ENCODE peak calls at places on chromosomes 16 and 17, in five cellular contexts. One of them, this sample, is unnamed.

GRCh38 chr17:74859439-74860228 is at the start of gene GRIN2C:
- DNase-seq in ELR: no peak
- DNase-seq in germinal center: peak; percentile 64
- DNase-seq in cardiac muscle cell: no peak
- DNase-seq in SK-MEL-5: no peak
- DNase-seq in this sample: no peak

GRCh38 chr16:88881675-88882357 is 15.4 kb upstream of the PABPN1L start:
- DNase-seq in germinal center: no peak
- DNase-seq in ELR: no peak
- DNase-seq in cardiac muscle cell: no peak
- DNase-seq in SK-MEL-5: no peak
- DNase-seq in this sample: no peak

GRCh38 chr17:12395733-12396354 is 269.8 kb upstream of the MYOCD start:
- DNase-seq in germinal center: peak; percentile 39
- DNase-seq in SK-MEL-5: peak; percentile 50
- DNase-seq in ELR: peak; percentile 48
- DNase-seq in cardiac muscle cell: peak; percentile 2
- DNase-seq in this sample: no peak

GRCh38 chr17:19487009-19487600 is 46.5 kb upstream of the SLC47A1 start:
- DNase-seq in cardiac muscle cell: peak; percentile 60
- DNase-seq in germinal center: no peak
- DNase-seq in ELR: no peak
- DNase-seq in SK-MEL-5: no peak
- DNase-seq in this sample: no peak

GRCh38 chr16:54655171-54655590 is 275.5 kb upstream of the IRX5 start:
- DNase-seq in germinal center: no peak
- DNase-seq in ELR: no peak
- DNase-seq in cardiac muscle cell: peak; percentile 75
- DNase-seq in SK-MEL-5: no peak
- DNase-seq in this sample: no peak

GRCh38 chr17:81500026-81500425 is 12.6 kb downstream of the ACTG1 start:
- DNase-seq in germinal center: no peak
- DNase-seq in SK-MEL-5: no peak
- DNase-seq in cardiac muscle cell: peak; percentile 60
- DNase-seq in ELR: no peak
- DNase-seq in this sample: no peak

GRCh38 chr17:17941015-17941414 is 31.2 kb downstream of the TOM1L2 start:
- DNase-seq in SK-MEL-5: no peak
- DNase-seq in ELR: no peak
- DNase-seq in cardiac muscle cell: no peak
- DNase-seq in germinal center: no peak
- DNase-seq in this sample: no peak

GRCh38 chr16:54050281-54051210 is 236.0 kb downstream of the IRX3 start:
- DNase-seq in germinal center: no peak
- DNase-seq in SK-MEL-5: no peak
- DNase-seq in ELR: no peak
- DNase-seq in cardiac muscle cell: no peak
- DNase-seq in this sample: peak; percentile 28

GRCh38 chr16:987846-988245 is 6.3 kb downstream of the SOX8 start:
- DNase-seq in ELR: no peak
- DNase-seq in SK-MEL-5: no peak
- DNase-seq in germinal center: no peak
- DNase-seq in cardiac muscle cell: no peak
- DNase-seq in this sample: no peak

GRCh38 chr16:711548-712320 is 3.2 kb upstream of the METRN start:
- DNase-seq in SK-MEL-5: peak; percentile 71
- DNase-seq in germinal center: peak; percentile 87
- DNase-seq in ELR: peak; percentile 77
- DNase-seq in cardiac muscle cell: peak; percentile 77
- DNase-seq in this sample: no peak

GRCh38 chr17:81456091-81456490 is 56.5 kb downstream of the ACTG1 start:
- DNase-seq in SK-MEL-5: no peak
- DNase-seq in germinal center: no peak
- DNase-seq in ELR: no peak
- DNase-seq in cardiac muscle cell: no peak
- DNase-seq in this sample: no peak

GRCh38 chr16:86519649-86520316 is 9.5 kb downstream of the FOXF1 start:
- DNase-seq in germinal center: peak; percentile 72
- DNase-seq in ELR: peak; percentile 75
- DNase-seq in SK-MEL-5: peak; percentile 53
- DNase-seq in cardiac muscle cell: peak; percentile 59
- DNase-seq in this sample: no peak

GRCh38 chr17:79082311-79083190 is 7.9 kb downstream of the ENGASE start:
- DNase-seq in ELR: peak; percentile 49
- DNase-seq in SK-MEL-5: peak; percentile 79
- DNase-seq in germinal center: peak; percentile 71
- DNase-seq in cardiac muscle cell: peak; percentile 49
- DNase-seq in this sample: no peak

GRCh38 chr16:57316390-57317017 is 32.0 kb upstream of the PLLP start:
- DNase-seq in germinal center: no peak
- DNase-seq in SK-MEL-5: no peak
- DNase-seq in cardiac muscle cell: peak; percentile 95
- DNase-seq in ELR: peak; percentile 84
- DNase-seq in this sample: peak; percentile 59

GRCh38 chr17:28584434-28584833 is 7.7 kb upstream of the ALDOC start:
- DNase-seq in SK-MEL-5: no peak
- DNase-seq in ELR: no peak
- DNase-seq in germinal center: no peak
- DNase-seq in cardiac muscle cell: no peak
- DNase-seq in this sample: no peak

GRCh38 chr17:48241770-48242497 is 134.4 kb downstream of the SNX11 start:
- DNase-seq in germinal center: no peak
- DNase-seq in cardiac muscle cell: no peak
- DNase-seq in ELR: no peak
- DNase-seq in SK-MEL-5: no peak
- DNase-seq in this sample: no peak

GRCh38 chr16:88120812-88121211 is 169.6 kb downstream of the BANP start:
- DNase-seq in SK-MEL-5: no peak
- DNase-seq in ELR: no peak
- DNase-seq in germinal center: no peak
- DNase-seq in cardiac muscle cell: no peak
- DNase-seq in this sample: no peak

GRCh38 chr17:29079887-29080286 is 36.9 kb downstream of the PIPOX start:
- DNase-seq in SK-MEL-5: no peak
- DNase-seq in cardiac muscle cell: no peak
- DNase-seq in germinal center: no peak
- DNase-seq in ELR: no peak
- DNase-seq in this sample: no peak

GRCh38 chr17:39755550-39756375 is 18.0 kb downstream of the GRB7 start:
- DNase-seq in ELR: no peak
- DNase-seq in germinal center: peak; percentile 85
- DNase-seq in SK-MEL-5: no peak
- DNase-seq in cardiac muscle cell: no peak
- DNase-seq in this sample: no peak

GRCh38 chr17:42591411-42591810 is 13.9 kb upstream of the PSMC3IP start:
- DNase-seq in cardiac muscle cell: no peak
- DNase-seq in ELR: no peak
- DNase-seq in SK-MEL-5: no peak
- DNase-seq in germinal center: no peak
- DNase-seq in this sample: no peak

GRCh38 chr16:85390511-85391174 is 222.5 kb upstream of the GSE1 start:
- DNase-seq in SK-MEL-5: no peak
- DNase-seq in cardiac muscle cell: peak; percentile 95
- DNase-seq in germinal center: no peak
- DNase-seq in ELR: peak; percentile 96
- DNase-seq in this sample: peak; percentile 71

GRCh38 chr17:72175263-72175662 is 54.4 kb downstream of the SOX9 start:
- DNase-seq in ELR: no peak
- DNase-seq in cardiac muscle cell: no peak
- DNase-seq in SK-MEL-5: no peak
- DNase-seq in germinal center: no peak
- DNase-seq in this sample: no peak

GRCh38 chr16:65125871-65126270 is 4.0 kb upstream of the CDH11 start:
- DNase-seq in SK-MEL-5: no peak
- DNase-seq in germinal center: no peak
- DNase-seq in ELR: no peak
- DNase-seq in cardiac muscle cell: peak; percentile 77
- DNase-seq in this sample: no peak

GRCh38 chr17:1087381-1088241 is 90.7 kb downstream of the TIMM22 start:
- DNase-seq in SK-MEL-5: peak; percentile 20
- DNase-seq in cardiac muscle cell: no peak
- DNase-seq in germinal center: no peak
- DNase-seq in ELR: peak; percentile 30
- DNase-seq in this sample: no peak

GRCh38 chr17:16872836-16873653 is 98.9 kb downstream of the TNFRSF13B start:
- DNase-seq in ELR: peak; percentile 60
- DNase-seq in cardiac muscle cell: peak; percentile 28
- DNase-seq in germinal center: peak; percentile 67
- DNase-seq in SK-MEL-5: peak; percentile 59
- DNase-seq in this sample: no peak

GRCh38 chr16:77782694-77783093 is 5.7 kb upstream of the VAT1L start:
- DNase-seq in germinal center: no peak
- DNase-seq in SK-MEL-5: peak; percentile 9
- DNase-seq in cardiac muscle cell: peak; percentile 5
- DNase-seq in ELR: no peak
- DNase-seq in this sample: no peak

GRCh38 chr17:33218657-33219298 is 74.3 kb downstream of the ASIC2 start:
- DNase-seq in cardiac muscle cell: no peak
- DNase-seq in ELR: no peak
- DNase-seq in SK-MEL-5: no peak
- DNase-seq in germinal center: no peak
- DNase-seq in this sample: no peak

GRCh38 chr16:73171901-73172619 is 124.1 kb upstream of the ZFHX3 start:
- DNase-seq in ELR: no peak
- DNase-seq in cardiac muscle cell: no peak
- DNase-seq in germinal center: no peak
- DNase-seq in SK-MEL-5: no peak
- DNase-seq in this sample: no peak

GRCh38 chr16:22789281-22789945 is 24.5 kb upstream of the HS3ST2 start:
- DNase-seq in SK-MEL-5: no peak
- DNase-seq in germinal center: no peak
- DNase-seq in cardiac muscle cell: no peak
- DNase-seq in ELR: peak; percentile 43
- DNase-seq in this sample: no peak

GRCh38 chr17:37608369-37609169 is 649 bp downstream of the SYNRG start:
- DNase-seq in cardiac muscle cell: peak; percentile 38
- DNase-seq in germinal center: peak; percentile 42
- DNase-seq in SK-MEL-5: peak; percentile 35
- DNase-seq in ELR: peak; percentile 61
- DNase-seq in this sample: no peak

GRCh38 chr17:13128676-13129075 is 110.8 kb upstream of the ELAC2 start:
- DNase-seq in germinal center: no peak
- DNase-seq in ELR: no peak
- DNase-seq in SK-MEL-5: no peak
- DNase-seq in cardiac muscle cell: no peak
- DNase-seq in this sample: no peak

GRCh38 chr17:20074001-20074400 is 64.8 kb downstream of the SPECC1 start:
- DNase-seq in SK-MEL-5: no peak
- DNase-seq in ELR: no peak
- DNase-seq in cardiac muscle cell: peak; percentile 38
- DNase-seq in germinal center: no peak
- DNase-seq in this sample: no peak

This sample was measured in GM04503.